ENCODE peak calls at places on chromosomes 4 and X, in six cellular contexts. One of them, this sample, is unnamed.

GRCh38 chr4:182478475-182478874 is 235.3 kb downstream of the TENM3 start:
- DNase-seq in AG09319: no peak
- DNase-seq in RWPE1: peak
- DNase-seq in mammary epithelial cell: peak
- DNase-seq in Ammon's horn: no peak
- DNase-seq in small intestine: peak
- DNase-seq in this sample: no peak

GRCh38 chr4:17111959-17112659 is 213.7 kb upstream of the LDB2 start:
- DNase-seq in AG09319: no peak
- DNase-seq in RWPE1: no peak
- DNase-seq in mammary epithelial cell: no peak
- DNase-seq in Ammon's horn: no peak
- DNase-seq in small intestine: no peak
- DNase-seq in this sample: no peak

GRCh38 chrX:43581888-43582539 is 74.1 kb upstream of the MAOA start:
- DNase-seq in AG09319: no peak
- DNase-seq in RWPE1: no peak
- DNase-seq in mammary epithelial cell: peak
- DNase-seq in Ammon's horn: no peak
- DNase-seq in small intestine: no peak
- DNase-seq in this sample: no peak

GRCh38 chr4:84319124-84319523 is 180.0 kb downstream of the NKX6-1 start:
- DNase-seq in AG09319: no peak
- DNase-seq in RWPE1: no peak
- DNase-seq in mammary epithelial cell: peak
- DNase-seq in Ammon's horn: peak
- DNase-seq in small intestine: no peak
- DNase-seq in this sample: no peak

GRCh38 chr4:5266991-5267390 is 215.7 kb downstream of the STK32B start:
- DNase-seq in AG09319: no peak
- DNase-seq in RWPE1: no peak
- DNase-seq in mammary epithelial cell: no peak
- DNase-seq in Ammon's horn: no peak
- DNase-seq in small intestine: no peak
- DNase-seq in this sample: no peak

GRCh38 chrX:56788717-56789122 is 59.7 kb downstream of the NBDY start:
- DNase-seq in AG09319: no peak
- DNase-seq in RWPE1: no peak
- DNase-seq in mammary epithelial cell: no peak
- DNase-seq in Ammon's horn: peak
- DNase-seq in small intestine: no peak
- DNase-seq in this sample: no peak

GRCh38 chr4:150799207-150799606 is 215.9 kb downstream of the LRBA start:
- DNase-seq in AG09319: no peak
- DNase-seq in RWPE1: no peak
- DNase-seq in mammary epithelial cell: no peak
- DNase-seq in Ammon's horn: no peak
- DNase-seq in small intestine: no peak
- DNase-seq in this sample: no peak

GRCh38 chr4:48813984-48814383 is 16.9 kb upstream of the OCIAD1 start:
- DNase-seq in AG09319: no peak
- DNase-seq in RWPE1: no peak
- DNase-seq in mammary epithelial cell: no peak
- DNase-seq in Ammon's horn: no peak
- DNase-seq in small intestine: no peak
- DNase-seq in this sample: no peak

GRCh38 chrX:109839694-109840358 is 106.8 kb upstream of the ACSL4 start:
- DNase-seq in AG09319: no peak
- DNase-seq in RWPE1: no peak
- DNase-seq in mammary epithelial cell: peak
- DNase-seq in Ammon's horn: peak
- DNase-seq in small intestine: no peak
- DNase-seq in this sample: no peak

GRCh38 chrX:40996886-40997530 is 88.2 kb upstream of the USP9X start:
- DNase-seq in AG09319: peak
- DNase-seq in RWPE1: peak
- DNase-seq in mammary epithelial cell: peak
- DNase-seq in Ammon's horn: peak
- DNase-seq in small intestine: peak
- DNase-seq in this sample: no peak

GRCh38 chr4:157099506-157099905 is 23.6 kb downstream of the GLRB start:
- DNase-seq in AG09319: no peak
- DNase-seq in RWPE1: no peak
- DNase-seq in mammary epithelial cell: no peak
- DNase-seq in Ammon's horn: no peak
- DNase-seq in small intestine: no peak
- DNase-seq in this sample: no peak

GRCh38 chrX:21747523-21747922 is 10.4 kb downstream of the SMPX start:
- DNase-seq in AG09319: no peak
- DNase-seq in RWPE1: no peak
- DNase-seq in mammary epithelial cell: no peak
- DNase-seq in Ammon's horn: peak
- DNase-seq in small intestine: peak
- DNase-seq in this sample: no peak

GRCh38 chr4:158710814-158711213 is 12.4 kb downstream of the PPID start:
- DNase-seq in AG09319: no peak
- DNase-seq in RWPE1: no peak
- DNase-seq in mammary epithelial cell: no peak
- DNase-seq in Ammon's horn: no peak
- DNase-seq in small intestine: no peak
- DNase-seq in this sample: no peak

GRCh38 chrX:77658886-77659285 is 127.1 kb downstream of the ATRX start:
- DNase-seq in AG09319: no peak
- DNase-seq in RWPE1: no peak
- DNase-seq in mammary epithelial cell: no peak
- DNase-seq in Ammon's horn: no peak
- DNase-seq in small intestine: no peak
- DNase-seq in this sample: no peak

GRCh38 chrX:150155396-150156048 is 207.6 kb upstream of the MAMLD1 start:
- DNase-seq in AG09319: peak
- DNase-seq in RWPE1: peak
- DNase-seq in mammary epithelial cell: peak
- DNase-seq in Ammon's horn: no peak
- DNase-seq in small intestine: peak
- DNase-seq in this sample: no peak